ENCODE peak calls at places on chromosomes 4 and X, in five cellular contexts. One of them, this sample, is unnamed.

GRCh38 chrX:77969538-77969937 is at the start of gene PGAM4:
- DNase-seq in GM12878: no peak
- DNase-seq in HepG2: no peak
- DNase-seq in K562: no peak
- DNase-seq in HCT116: no peak
- DNase-seq in this sample: no peak

GRCh38 chr4:2354127-2354526 is 64.3 kb downstream of the ZFYVE28 start:
- DNase-seq in HCT116: no peak
- DNase-seq in HepG2: no peak
- DNase-seq in K562: peak; percentile 46
- DNase-seq in GM12878: no peak
- DNase-seq in this sample: no peak

GRCh38 chrX:119784747-119785446 is 6.5 kb downstream of the RPL39 start:
- DNase-seq in HCT116: no peak
- DNase-seq in GM12878: no peak
- DNase-seq in HepG2: no peak
- DNase-seq in K562: peak; percentile 37
- DNase-seq in this sample: peak; percentile 51

GRCh38 chr4:182201871-182202270 is 41.3 kb upstream of the TENM3 start:
- DNase-seq in HCT116: no peak
- DNase-seq in HepG2: no peak
- DNase-seq in K562: no peak
- DNase-seq in GM12878: no peak
- DNase-seq in this sample: no peak

GRCh38 chrX:107728342-107729099 is 47.1 kb downstream of the TSC22D3 start:
- DNase-seq in K562: no peak
- DNase-seq in GM12878: no peak
- DNase-seq in HCT116: no peak
- DNase-seq in HepG2: no peak
- DNase-seq in this sample: no peak

GRCh38 chr4:55768291-55768690 is 51.3 kb upstream of the EXOC1L start:
- DNase-seq in GM12878: no peak
- DNase-seq in HCT116: no peak
- DNase-seq in K562: no peak
- DNase-seq in HepG2: peak; percentile 20
- DNase-seq in this sample: peak; percentile 15

GRCh38 chrX:134172588-134173259 is 64.3 kb upstream of the CCDC160 start:
- DNase-seq in GM12878: no peak
- DNase-seq in K562: no peak
- DNase-seq in HCT116: no peak
- DNase-seq in HepG2: no peak
- DNase-seq in this sample: no peak

GRCh38 chrX:115521717-115522116 is 39.3 kb upstream of the PLS3 start:
- DNase-seq in K562: no peak
- DNase-seq in GM12878: no peak
- DNase-seq in HepG2: no peak
- DNase-seq in HCT116: no peak
- DNase-seq in this sample: no peak

DNA sequence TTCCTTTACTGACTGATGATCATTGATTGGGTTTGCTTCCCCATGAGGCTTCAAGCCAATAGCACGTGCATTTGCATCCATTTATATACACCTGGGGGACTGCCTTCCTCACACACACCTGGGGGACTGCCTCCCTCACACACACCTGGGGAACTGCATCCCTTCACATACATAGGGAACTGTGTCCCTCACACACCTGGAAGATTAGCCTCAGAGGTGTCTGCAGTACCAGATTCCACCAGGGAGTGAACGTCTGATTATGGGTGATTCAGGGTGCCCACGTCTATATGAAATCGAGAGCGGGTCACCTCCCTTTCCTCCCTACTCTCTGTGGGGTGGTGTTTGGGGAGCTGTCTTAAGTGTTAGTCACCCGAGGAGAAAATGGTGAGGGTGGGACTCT is 16.9 kb downstream of the CD99 start:
- DNase-seq in GM12878: no peak
- DNase-seq in K562: no peak
- DNase-seq in HepG2: no peak
- DNase-seq in HCT116: no peak
- DNase-seq in this sample: no peak
- TF ChIP-seq CTCF in GM12878: no peak
- TF ChIP-seq CTCF in K562: no peak
- TF ChIP-seq CTCF in HepG2: no peak
- TF ChIP-seq CTCF in HCT116: no peak
- TF ChIP-seq CTCF in this sample: no peak

GRCh38 chr4:96407651-96408342 is 567.9 kb downstream of the PDHA2 start:
- DNase-seq in K562: no peak
- DNase-seq in HCT116: no peak
- DNase-seq in HepG2: no peak
- DNase-seq in GM12878: no peak
- DNase-seq in this sample: no peak
- TF ChIP-seq SRF in K562: no peak
- TF ChIP-seq SRF in HCT116: no peak
- TF ChIP-seq SRF in HepG2: no peak
- TF ChIP-seq SRF in GM12878: no peak
- TF ChIP-seq SRF in this sample: no peak

GRCh38 chrX:132676561-132677186 is 187.8 kb upstream of the MBNL3 start:
- DNase-seq in HCT116: no peak
- DNase-seq in GM12878: no peak
- DNase-seq in HepG2: no peak
- DNase-seq in K562: no peak
- DNase-seq in this sample: no peak
- TF ChIP-seq CTCF in HCT116: no peak
- TF ChIP-seq CTCF in GM12878: no peak
- TF ChIP-seq CTCF in HepG2: peak; percentile 11
- TF ChIP-seq CTCF in K562: no peak
- TF ChIP-seq CTCF in this sample: peak; percentile 35

DNA sequence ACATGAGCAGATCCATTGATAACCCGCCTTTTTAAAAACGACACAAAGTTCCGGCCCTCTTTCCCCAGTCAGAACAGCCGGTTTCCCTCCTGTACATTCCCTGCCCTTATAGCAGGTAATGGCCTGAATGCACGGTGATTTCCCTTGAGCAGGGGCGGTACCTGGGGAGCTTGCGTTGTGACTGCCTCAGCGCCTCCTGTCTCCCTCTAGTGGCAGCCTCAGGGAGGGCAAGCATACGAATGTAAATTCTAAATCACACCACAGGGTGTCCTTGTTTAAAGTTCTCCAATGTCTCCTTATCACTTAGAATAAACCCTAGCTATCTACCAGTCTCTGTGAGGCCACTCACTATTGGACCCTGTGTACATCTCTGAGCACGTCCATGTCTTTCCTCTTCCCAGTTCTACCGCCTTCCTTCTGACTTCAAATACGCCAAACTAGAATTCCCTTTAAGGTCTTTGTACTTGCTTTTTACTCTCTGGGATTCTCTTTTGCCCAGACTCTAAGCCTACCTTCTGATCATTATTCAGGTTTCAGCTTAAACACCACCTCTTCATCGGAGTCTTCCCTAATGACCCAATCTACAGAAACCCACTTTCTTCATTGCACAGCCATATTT is 18.4 kb upstream of the LDB2 start:
- DNase-seq in HCT116: peak; percentile 70
- DNase-seq in K562: peak; percentile 74
- DNase-seq in GM12878: peak; percentile 47
- DNase-seq in HepG2: peak; percentile 63
- DNase-seq in this sample: peak; percentile 90
- TF ChIP-seq SRF in HCT116: no peak
- TF ChIP-seq SRF in K562: no peak
- TF ChIP-seq SRF in GM12878: no peak
- TF ChIP-seq SRF in HepG2: no peak
- TF ChIP-seq SRF in this sample: no peak

GRCh38 chr4:72567036-72567435 is 2.0 kb downstream of the ADAMTS3 start:
- DNase-seq in HepG2: no peak
- DNase-seq in K562: no peak
- DNase-seq in HCT116: no peak
- DNase-seq in GM12878: no peak
- DNase-seq in this sample: no peak

GRCh38 chr4:72568959-72569718 is at the start of gene ADAMTS3:
- DNase-seq in GM12878: no peak
- DNase-seq in HCT116: no peak
- DNase-seq in K562: peak; percentile 82
- DNase-seq in HepG2: no peak
- DNase-seq in this sample: peak; percentile 43

GRCh38 chr4:72566573-72566972 is 2.4 kb downstream of the ADAMTS3 start:
- DNase-seq in HepG2: no peak
- DNase-seq in K562: no peak
- DNase-seq in HCT116: no peak
- DNase-seq in GM12878: no peak
- DNase-seq in this sample: no peak

GRCh38 chr4:72569719-72570235 is 756 bp upstream of the ADAMTS3 start:
- DNase-seq in K562: no peak
- DNase-seq in HepG2: no peak
- DNase-seq in GM12878: no peak
- DNase-seq in HCT116: no peak
- DNase-seq in this sample: no peak

DNA sequence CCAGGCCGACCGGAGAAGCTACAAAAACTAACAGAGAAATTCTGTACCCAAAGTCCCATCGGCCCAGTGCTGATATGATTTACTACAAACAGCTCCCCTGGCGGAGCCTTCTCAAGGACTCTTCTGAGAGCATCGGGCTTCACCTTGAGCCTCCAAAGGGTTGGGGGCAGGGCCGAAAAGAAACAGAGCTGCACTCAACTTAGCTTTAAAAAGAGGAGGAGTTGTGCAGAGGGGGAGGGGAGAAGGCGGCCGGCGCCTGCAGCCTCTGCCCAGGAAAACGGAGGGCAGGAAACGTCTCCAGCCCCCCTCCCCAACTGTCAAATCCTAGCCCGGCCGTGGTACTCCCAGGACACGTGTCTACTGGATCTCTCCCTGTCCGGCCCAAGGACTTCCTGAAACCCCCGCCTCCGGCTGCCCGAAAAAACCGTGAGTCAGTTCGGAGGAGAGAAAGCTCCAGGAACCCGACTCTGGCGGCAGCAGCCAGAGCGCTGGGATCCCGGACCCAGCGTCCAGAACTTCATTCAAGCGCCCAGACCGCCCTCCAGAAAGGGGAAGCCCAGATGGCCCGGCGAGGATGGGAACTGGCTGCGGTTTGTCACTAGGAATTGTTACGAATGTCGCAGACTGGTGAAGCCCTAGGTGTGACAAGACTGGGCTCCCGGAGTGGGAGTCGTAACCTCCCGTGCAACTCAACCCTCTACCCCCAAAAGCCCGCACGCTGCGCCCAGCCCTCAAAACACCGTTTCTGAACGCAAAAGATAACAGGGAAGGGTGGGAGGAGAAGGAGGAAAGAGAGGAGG is 1.0 kb downstream of the ADAMTS3 start:
- DNase-seq in HCT116: no peak
- DNase-seq in K562: peak; percentile 71
- DNase-seq in HepG2: peak; percentile 3
- DNase-seq in GM12878: no peak
- DNase-seq in this sample: peak; percentile 82
- TF ChIP-seq CTCF in HCT116: no peak
- TF ChIP-seq CTCF in K562: peak; percentile 59
- TF ChIP-seq CTCF in HepG2: no peak
- TF ChIP-seq CTCF in GM12878: no peak
- TF ChIP-seq CTCF in this sample: peak; percentile 31

DNA sequence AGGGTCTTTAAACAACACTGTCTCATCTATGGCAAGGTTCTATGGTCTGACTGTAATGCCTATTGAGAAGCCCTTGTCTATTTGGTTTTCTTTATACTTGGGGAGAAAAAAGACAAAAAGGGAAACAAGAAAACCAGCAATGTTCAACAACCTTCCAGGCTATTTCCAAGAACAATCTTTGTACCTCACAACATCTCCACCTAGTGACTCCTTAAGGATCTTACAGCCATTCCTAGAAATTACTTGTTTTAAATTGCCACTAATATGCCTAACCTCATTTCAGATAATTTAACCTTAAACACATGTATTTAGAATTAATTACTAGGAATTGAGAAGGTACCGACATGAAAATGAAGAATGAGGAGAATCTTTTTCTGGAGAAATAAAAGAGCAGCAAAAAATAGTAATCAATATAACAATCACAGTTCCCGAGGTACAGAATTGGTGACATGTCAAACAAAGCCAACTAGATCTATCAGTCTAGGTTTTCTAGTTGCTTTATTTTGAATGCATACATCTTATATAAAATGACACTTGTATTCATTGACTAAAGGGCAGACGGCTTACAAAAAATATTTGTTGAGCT is 1.6 kb upstream of the RBM46 start:
- DNase-seq in HCT116: peak; percentile 35
- DNase-seq in GM12878: no peak
- DNase-seq in K562: no peak
- DNase-seq in HepG2: peak; percentile 23
- DNase-seq in this sample: no peak
- TF ChIP-seq SRF in HCT116: no peak
- TF ChIP-seq SRF in GM12878: no peak
- TF ChIP-seq SRF in K562: no peak
- TF ChIP-seq SRF in HepG2: no peak
- TF ChIP-seq SRF in this sample: no peak

GRCh38 chr4:173231916-173232315 is 63.3 kb downstream of the GALNT7 start:
- DNase-seq in K562: peak; percentile 24
- DNase-seq in GM12878: no peak
- DNase-seq in HCT116: no peak
- DNase-seq in HepG2: no peak
- DNase-seq in this sample: no peak
- TF ChIP-seq CTCF in K562: peak; percentile 49
- TF ChIP-seq CTCF in GM12878: peak; percentile 32
- TF ChIP-seq CTCF in HCT116: peak; percentile 33
- TF ChIP-seq CTCF in HepG2: no peak
- TF ChIP-seq CTCF in this sample: no peak